ENCODE peak calls at places on chromosomes 13 and 19, in five cellular contexts. One of them, this sample, is unnamed.

GRCh38 chr19:8566855-8567254 is 10.4 kb downstream of the MYO1F start:
- DNase-seq in GM23248: peak; percentile 19
- DNase-seq in neural progenitor cell: no peak
- DNase-seq in GM23338: no peak
- DNase-seq in PC-3: peak; percentile 11
- DNase-seq in this sample: no peak

GRCh38 chr19:47600246-47601179 is 8.4 kb upstream of the BICRA start:
- DNase-seq in PC-3: peak; percentile 98
- DNase-seq in GM23338: peak; percentile 100
- DNase-seq in GM23248: peak; percentile 100
- DNase-seq in neural progenitor cell: peak; percentile 100
- DNase-seq in this sample: peak; percentile 99

GRCh38 chr19:2695288-2695866 is 7.1 kb downstream of the GNG7 start:
- DNase-seq in PC-3: no peak
- DNase-seq in GM23248: no peak
- DNase-seq in GM23338: no peak
- DNase-seq in neural progenitor cell: no peak
- DNase-seq in this sample: no peak

GRCh38 chr19:45800009-45800553 is 7.4 kb upstream of the DMWD start:
- DNase-seq in neural progenitor cell: no peak
- DNase-seq in PC-3: no peak
- DNase-seq in GM23338: no peak
- DNase-seq in GM23248: peak; percentile 76
- DNase-seq in this sample: no peak

GRCh38 chr13:83753912-83754624 is 128.2 kb downstream of the SLITRK1 start:
- DNase-seq in PC-3: peak; percentile 3
- DNase-seq in neural progenitor cell: no peak
- DNase-seq in GM23338: no peak
- DNase-seq in GM23248: no peak
- DNase-seq in this sample: no peak

GRCh38 chr13:61695147-61695546 is 279.5 kb upstream of the PCDH20 start:
- DNase-seq in GM23248: no peak
- DNase-seq in GM23338: no peak
- DNase-seq in neural progenitor cell: no peak
- DNase-seq in PC-3: peak; percentile 46
- DNase-seq in this sample: no peak

GRCh38 chr19:31263317-31263716 is 85.9 kb downstream of the TSHZ3 start:
- DNase-seq in GM23338: no peak
- DNase-seq in GM23248: no peak
- DNase-seq in neural progenitor cell: no peak
- DNase-seq in PC-3: no peak
- DNase-seq in this sample: no peak

GRCh38 chr13:111202745-111203144 is 87.6 kb downstream of the ARHGEF7 start:
- DNase-seq in PC-3: peak; percentile 18
- DNase-seq in GM23338: peak; percentile 59
- DNase-seq in GM23248: peak; percentile 62
- DNase-seq in neural progenitor cell: no peak
- DNase-seq in this sample: peak; percentile 50

GRCh38 chr19:8148410-8149231 is 771 bp downstream of the FBN3 start:
- DNase-seq in GM23248: no peak
- DNase-seq in GM23338: peak; percentile 97
- DNase-seq in neural progenitor cell: peak; percentile 85
- DNase-seq in PC-3: peak; percentile 43
- DNase-seq in this sample: no peak

GRCh38 chr13:41458187-41458938 is 1.0 kb downstream of the RGCC start:
- DNase-seq in GM23338: peak; percentile 55
- DNase-seq in neural progenitor cell: peak; percentile 54
- DNase-seq in PC-3: peak; percentile 15
- DNase-seq in GM23248: peak; percentile 75
- DNase-seq in this sample: peak; percentile 27

GRCh38 chr13:111864566-111864965 is 202.4 kb upstream of the SOX1 start:
- DNase-seq in GM23248: no peak
- DNase-seq in neural progenitor cell: no peak
- DNase-seq in GM23338: no peak
- DNase-seq in PC-3: no peak
- DNase-seq in this sample: no peak

GRCh38 chr19:19120308-19121156 is 17.7 kb downstream of the TMEM161A start:
- DNase-seq in GM23338: peak; percentile 99
- DNase-seq in neural progenitor cell: peak; percentile 97
- DNase-seq in PC-3: no peak
- DNase-seq in GM23248: peak; percentile 10
- DNase-seq in this sample: no peak

GRCh38 chr19:38277549-38277948 is 13.2 kb downstream of the SPINT2 start:
- DNase-seq in PC-3: peak; percentile 84
- DNase-seq in GM23338: no peak
- DNase-seq in neural progenitor cell: no peak
- DNase-seq in GM23248: peak; percentile 70
- DNase-seq in this sample: no peak

GRCh38 chr19:14381689-14382474 is 638 bp downstream of the ADGRE5 start:
- DNase-seq in neural progenitor cell: no peak
- DNase-seq in GM23338: no peak
- DNase-seq in GM23248: peak; percentile 90
- DNase-seq in PC-3: peak; percentile 69
- DNase-seq in this sample: no peak

GRCh38 chr13:97977376-97977705 is 23.9 kb downstream of the IPO5 start:
- DNase-seq in PC-3: peak; percentile 4
- DNase-seq in neural progenitor cell: no peak
- DNase-seq in GM23248: no peak
- DNase-seq in GM23338: no peak
- DNase-seq in this sample: no peak

GRCh38 chr13:76677047-76677446 is 209.2 kb downstream of the KCTD12 start:
- DNase-seq in neural progenitor cell: no peak
- DNase-seq in GM23248: peak; percentile 15
- DNase-seq in PC-3: no peak
- DNase-seq in GM23338: no peak
- DNase-seq in this sample: no peak

GRCh38 chr19:588758-589692 is 656 bp upstream of the HCN2 start:
- DNase-seq in PC-3: no peak
- DNase-seq in neural progenitor cell: peak; percentile 54
- DNase-seq in GM23338: peak; percentile 39
- DNase-seq in GM23248: peak; percentile 46
- DNase-seq in this sample: no peak

GRCh38 chr19:12611361-12611699 is 610 bp downstream of the ZNF791 start:
- DNase-seq in PC-3: peak; percentile 81
- DNase-seq in neural progenitor cell: peak; percentile 82
- DNase-seq in GM23338: peak; percentile 72
- DNase-seq in GM23248: peak; percentile 95
- DNase-seq in this sample: no peak

GRCh38 chr13:93794197-93794885 is 567.7 kb downstream of the GPC6 start:
- DNase-seq in neural progenitor cell: no peak
- DNase-seq in GM23338: no peak
- DNase-seq in GM23248: peak; percentile 8
- DNase-seq in PC-3: no peak
- DNase-seq in this sample: peak; percentile 69

GRCh38 chr13:98451676-98452105 is 125.2 kb downstream of the STK24 start:
- DNase-seq in GM23338: no peak
- DNase-seq in neural progenitor cell: no peak
- DNase-seq in PC-3: no peak
- DNase-seq in GM23248: peak; percentile 86
- DNase-seq in this sample: no peak

GRCh38 chr13:60261432-60262351 is 98.0 kb upstream of the DIAPH3 start:
- DNase-seq in PC-3: no peak
- DNase-seq in neural progenitor cell: peak; percentile 71
- DNase-seq in GM23248: no peak
- DNase-seq in GM23338: peak; percentile 95
- DNase-seq in this sample: no peak

GRCh38 chr13:76856141-76856571 is 30.0 kb downstream of the KCTD12 start:
- DNase-seq in GM23248: peak; percentile 75
- DNase-seq in neural progenitor cell: no peak
- DNase-seq in PC-3: peak; percentile 40
- DNase-seq in GM23338: no peak
- DNase-seq in this sample: no peak

GRCh38 chr13:94444826-94445225 is 34.7 kb downstream of the DCT start:
- DNase-seq in PC-3: peak; percentile 39
- DNase-seq in neural progenitor cell: no peak
- DNase-seq in GM23338: no peak
- DNase-seq in GM23248: no peak
- DNase-seq in this sample: no peak

GRCh38 chr19:16509141-16510061 is 13.2 kb downstream of the C19orf44 start:
- DNase-seq in GM23338: no peak
- DNase-seq in GM23248: no peak
- DNase-seq in PC-3: no peak
- DNase-seq in neural progenitor cell: no peak
- DNase-seq in this sample: no peak

GRCh38 chr13:21124853-21125252 is 51.5 kb downstream of the SKA3 start:
- DNase-seq in PC-3: peak; percentile 78
- DNase-seq in GM23338: peak; percentile 50
- DNase-seq in GM23248: peak; percentile 13
- DNase-seq in neural progenitor cell: peak; percentile 63
- DNase-seq in this sample: no peak

GRCh38 chr13:27806744-27807387 is 14.6 kb downstream of the GSX1 start:
- DNase-seq in GM23338: peak; percentile 81
- DNase-seq in neural progenitor cell: no peak
- DNase-seq in PC-3: no peak
- DNase-seq in GM23248: no peak
- DNase-seq in this sample: no peak

GRCh38 chr19:33241091-33241529 is 15.5 kb upstream of the SLC7A10 start:
- DNase-seq in neural progenitor cell: no peak
- DNase-seq in GM23248: no peak
- DNase-seq in PC-3: no peak
- DNase-seq in GM23338: no peak
- DNase-seq in this sample: no peak

GRCh38 chr19:33239223-33239975 is 13.7 kb upstream of the SLC7A10 start:
- DNase-seq in PC-3: no peak
- DNase-seq in neural progenitor cell: no peak
- DNase-seq in GM23338: no peak
- DNase-seq in GM23248: no peak
- DNase-seq in this sample: no peak

GRCh38 chr19:33241530-33242101 is 16.0 kb upstream of the SLC7A10 start:
- DNase-seq in GM23338: peak; percentile 55
- DNase-seq in neural progenitor cell: peak; percentile 55
- DNase-seq in PC-3: peak; percentile 4
- DNase-seq in GM23248: peak; percentile 83
- DNase-seq in this sample: no peak

GRCh38 chr19:33238750-33239149 is 13.1 kb upstream of the SLC7A10 start:
- DNase-seq in GM23338: no peak
- DNase-seq in PC-3: no peak
- DNase-seq in GM23248: no peak
- DNase-seq in neural progenitor cell: no peak
- DNase-seq in this sample: no peak

GRCh38 chr19:33240181-33240771 is 14.6 kb upstream of the SLC7A10 start:
- DNase-seq in PC-3: no peak
- DNase-seq in GM23338: no peak
- DNase-seq in neural progenitor cell: no peak
- DNase-seq in GM23248: no peak
- DNase-seq in this sample: no peak
- TF ChIP-seq EZH2phosphoT487 in PC-3: no peak
- TF ChIP-seq EZH2phosphoT487 in GM23338: no peak
- TF ChIP-seq EZH2phosphoT487 in neural progenitor cell: no peak
- TF ChIP-seq EZH2phosphoT487 in GM23248: no peak
- TF ChIP-seq EZH2phosphoT487 in this sample: no peak

GRCh38 chr19:51511353-51511752 is 9.8 kb upstream of the SIGLEC12 start:
- DNase-seq in PC-3: peak; percentile 28
- DNase-seq in GM23338: peak; percentile 85
- DNase-seq in neural progenitor cell: peak; percentile 10
- DNase-seq in GM23248: peak; percentile 36
- DNase-seq in this sample: no peak

GRCh38 chr19:51508059-51508733 is 6.6 kb upstream of the SIGLEC12 start:
- DNase-seq in neural progenitor cell: no peak
- DNase-seq in GM23248: no peak
- DNase-seq in GM23338: no peak
- DNase-seq in PC-3: no peak
- DNase-seq in this sample: no peak

GRCh38 chr19:51514866-51515481 is 13.4 kb upstream of the SIGLEC12 start:
- DNase-seq in PC-3: peak; percentile 89
- DNase-seq in GM23338: peak; percentile 82
- DNase-seq in GM23248: peak; percentile 65
- DNase-seq in neural progenitor cell: peak; percentile 56
- DNase-seq in this sample: peak; percentile 39

GRCh38 chr19:51509823-51510660 is 8.4 kb upstream of the SIGLEC12 start:
- DNase-seq in GM23338: no peak
- DNase-seq in neural progenitor cell: no peak
- DNase-seq in PC-3: no peak
- DNase-seq in GM23248: no peak
- DNase-seq in this sample: no peak

GRCh38 chr19:51513968-51514367 is 12.4 kb upstream of the SIGLEC12 start:
- DNase-seq in GM23248: no peak
- DNase-seq in PC-3: no peak
- DNase-seq in neural progenitor cell: no peak
- DNase-seq in GM23338: no peak
- DNase-seq in this sample: no peak
- TF ChIP-seq EZH2 in GM23248: no peak
- TF ChIP-seq EZH2 in PC-3: no peak
- TF ChIP-seq EZH2 in neural progenitor cell: no peak
- TF ChIP-seq EZH2 in GM23338: no peak
- TF ChIP-seq EZH2 in this sample: no peak

DNA sequence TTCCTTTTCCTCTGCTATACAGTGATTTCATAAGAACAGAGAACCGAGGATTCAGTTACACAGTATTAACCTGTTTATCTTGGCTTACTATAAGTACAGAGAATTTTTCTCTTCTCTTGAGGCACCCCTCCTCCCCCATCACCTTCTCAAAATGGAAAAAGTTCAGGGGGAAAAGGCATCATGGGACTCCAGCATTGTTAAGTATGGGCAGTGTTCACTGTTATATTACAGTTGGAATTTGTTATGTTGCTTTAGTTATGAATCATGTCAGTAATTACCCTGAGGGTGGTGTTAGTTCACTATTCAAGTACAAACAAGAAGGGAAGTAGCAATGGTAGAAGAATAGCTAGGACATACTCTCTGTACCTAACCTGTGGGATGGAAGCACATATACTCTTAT is 12.1 kb downstream of the LPAR6 start:
- DNase-seq in neural progenitor cell: no peak
- DNase-seq in PC-3: peak; percentile 59
- DNase-seq in GM23248: peak; percentile 80
- DNase-seq in GM23338: no peak
- DNase-seq in this sample: peak; percentile 12
- TF ChIP-seq EZH2phosphoT487 in neural progenitor cell: no peak
- TF ChIP-seq EZH2phosphoT487 in PC-3: no peak
- TF ChIP-seq EZH2phosphoT487 in GM23248: no peak
- TF ChIP-seq EZH2phosphoT487 in GM23338: no peak
- TF ChIP-seq EZH2phosphoT487 in this sample: no peak

DNA sequence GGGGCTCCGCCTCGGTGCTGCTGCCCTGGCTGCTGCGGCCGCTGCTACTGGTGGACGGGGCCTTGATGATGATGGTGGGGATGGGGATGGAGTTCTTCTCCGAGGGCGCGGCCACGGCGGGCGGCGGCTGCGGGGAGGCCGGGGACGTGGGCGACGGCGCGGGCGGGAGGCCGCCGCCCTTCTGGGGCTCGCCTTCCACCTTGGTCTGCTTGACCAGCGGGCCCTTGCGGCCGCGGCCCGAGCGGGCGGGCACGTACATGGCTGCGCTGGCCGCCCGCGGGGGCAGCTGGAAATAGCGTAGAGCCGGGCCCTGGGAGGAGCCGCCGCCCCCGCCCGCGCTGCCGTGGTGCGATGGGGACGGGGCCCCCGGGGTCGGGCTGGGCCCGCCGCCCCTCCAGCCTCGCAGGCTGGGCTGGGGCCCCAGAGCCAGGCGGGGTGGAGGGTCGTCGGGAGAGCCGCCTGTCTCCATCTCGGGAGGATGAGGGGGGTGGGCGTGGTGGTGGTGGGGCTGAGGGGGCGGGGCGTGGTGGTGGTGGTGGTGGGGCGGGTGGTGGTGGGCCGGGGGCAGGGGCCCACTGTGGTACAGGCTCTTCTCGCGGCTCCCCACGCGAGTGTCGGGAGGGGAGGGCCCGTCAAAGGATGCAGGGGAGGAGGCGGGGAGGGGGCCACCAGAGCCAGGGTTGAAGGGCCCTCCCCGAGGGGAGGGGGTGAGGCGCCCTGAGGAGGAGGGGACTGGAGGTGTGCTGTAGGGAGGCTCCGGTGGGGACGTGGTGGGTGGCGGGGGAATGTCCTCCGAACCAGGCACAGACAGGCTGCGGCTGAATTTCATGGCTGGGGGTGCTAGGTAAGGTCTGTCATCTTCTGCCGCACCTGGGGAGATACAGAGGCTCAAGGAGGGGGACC is 19.4 kb downstream of the C19orf81 start:
- DNase-seq in neural progenitor cell: peak; percentile 39
- DNase-seq in PC-3: no peak
- DNase-seq in GM23248: peak; percentile 18
- DNase-seq in GM23338: no peak
- DNase-seq in this sample: no peak
- TF ChIP-seq EZH2 in neural progenitor cell: no peak
- TF ChIP-seq EZH2 in PC-3: no peak
- TF ChIP-seq EZH2 in GM23248: peak; percentile 21
- TF ChIP-seq EZH2 in GM23338: peak; percentile 81
- TF ChIP-seq EZH2 in this sample: no peak